ENCODE peak calls at places on chromosomes 11 and 22, in four cellular contexts. One of them, this sample, is unnamed.

GRCh38 chr22:22796729-22797128 is 90.9 kb upstream of the IGLL5 start:
- DNase-seq in astrocyte of the spinal cord: no peak
- DNase-seq in HFFc6: no peak
- DNase-seq in bronchial epithelial cell: no peak
- DNase-seq in this sample: no peak

GRCh38 chr11:36007127-36007824 is 63.4 kb downstream of the LDLRAD3 start:
- DNase-seq in HFFc6: no peak
- DNase-seq in bronchial epithelial cell: peak; percentile 86
- DNase-seq in astrocyte of the spinal cord: no peak
- DNase-seq in this sample: no peak

GRCh38 chr22:44956835-44957234 is 53.0 kb downstream of the PHF21B start:
- DNase-seq in astrocyte of the spinal cord: no peak
- DNase-seq in bronchial epithelial cell: no peak
- DNase-seq in HFFc6: no peak
- DNase-seq in this sample: no peak

GRCh38 chr22:27892811-27893210 is 26.2 kb downstream of the PITPNB start:
- DNase-seq in astrocyte of the spinal cord: no peak
- DNase-seq in bronchial epithelial cell: no peak
- DNase-seq in HFFc6: no peak
- DNase-seq in this sample: no peak

GRCh38 chr11:23990346-23990745 is 506.5 kb upstream of the LUZP2 start:
- DNase-seq in astrocyte of the spinal cord: no peak
- DNase-seq in HFFc6: no peak
- DNase-seq in bronchial epithelial cell: peak; percentile 12
- DNase-seq in this sample: no peak

GRCh38 chr11:69997352-69997751 is 80.8 kb upstream of the ANO1 start:
- DNase-seq in bronchial epithelial cell: no peak
- DNase-seq in HFFc6: no peak
- DNase-seq in astrocyte of the spinal cord: no peak
- DNase-seq in this sample: no peak

GRCh38 chr22:24060375-24060788 is 49.3 kb downstream of the CABIN1 start:
- DNase-seq in HFFc6: peak; percentile 88
- DNase-seq in astrocyte of the spinal cord: peak; percentile 93
- DNase-seq in bronchial epithelial cell: peak; percentile 75
- DNase-seq in this sample: peak; percentile 91

GRCh38 chr22:31953251-31953650 is 8.9 kb downstream of the YWHAH start:
- DNase-seq in bronchial epithelial cell: no peak
- DNase-seq in HFFc6: no peak
- DNase-seq in astrocyte of the spinal cord: no peak
- DNase-seq in this sample: no peak

GRCh38 chr11:57150454-57150917 is 31.3 kb upstream of the LRRC55 start:
- DNase-seq in bronchial epithelial cell: no peak
- DNase-seq in astrocyte of the spinal cord: no peak
- DNase-seq in HFFc6: peak; percentile 16
- DNase-seq in this sample: no peak

GRCh38 chr11:76615950-76616349 is 54.6 kb downstream of the LRRC32 start:
- DNase-seq in bronchial epithelial cell: peak; percentile 50
- DNase-seq in HFFc6: no peak
- DNase-seq in astrocyte of the spinal cord: peak; percentile 40
- DNase-seq in this sample: no peak

GRCh38 chr11:102824541-102824940 is 18.9 kb downstream of the MMP3 start:
- DNase-seq in bronchial epithelial cell: peak; percentile 48
- DNase-seq in astrocyte of the spinal cord: no peak
- DNase-seq in HFFc6: no peak
- DNase-seq in this sample: no peak

GRCh38 chr11:130123414-130124040 is 36.1 kb upstream of the ST14 start:
- DNase-seq in HFFc6: no peak
- DNase-seq in astrocyte of the spinal cord: no peak
- DNase-seq in bronchial epithelial cell: no peak
- DNase-seq in this sample: no peak

GRCh38 chr11:128810784-128811514 is 56.1 kb downstream of the KCNJ1 start:
- DNase-seq in bronchial epithelial cell: no peak
- DNase-seq in astrocyte of the spinal cord: no peak
- DNase-seq in HFFc6: no peak
- DNase-seq in this sample: no peak

GRCh38 chr11:37712246-37712645 is 1114.2 kb upstream of the RAG2 start:
- DNase-seq in bronchial epithelial cell: peak; percentile 5
- DNase-seq in astrocyte of the spinal cord: peak; percentile 25
- DNase-seq in HFFc6: no peak
- DNase-seq in this sample: peak; percentile 41

GRCh38 chr11:57761301-57762234 is at the start of gene CTNND1:
- DNase-seq in HFFc6: peak; percentile 96
- DNase-seq in astrocyte of the spinal cord: peak; percentile 99
- DNase-seq in bronchial epithelial cell: peak; percentile 96
- DNase-seq in this sample: peak; percentile 96

GRCh38 chr11:126378763-126379162 is 23.3 kb downstream of the ST3GAL4 start:
- DNase-seq in HFFc6: no peak
- DNase-seq in bronchial epithelial cell: no peak
- DNase-seq in astrocyte of the spinal cord: peak; percentile 46
- DNase-seq in this sample: no peak

GRCh38 chr11:65553301-65554001 is 4.7 kb downstream of the LTBP3 start:
- DNase-seq in HFFc6: no peak
- DNase-seq in astrocyte of the spinal cord: no peak
- DNase-seq in bronchial epithelial cell: no peak
- DNase-seq in this sample: no peak

GRCh38 chr11:86706341-86707131 is 34.1 kb upstream of the ME3 start:
- DNase-seq in bronchial epithelial cell: no peak
- DNase-seq in HFFc6: no peak
- DNase-seq in astrocyte of the spinal cord: no peak
- DNase-seq in this sample: no peak

GRCh38 chr22:39153220-39153860 is 860 bp upstream of the CBX7 start:
- DNase-seq in bronchial epithelial cell: no peak
- DNase-seq in astrocyte of the spinal cord: no peak
- DNase-seq in HFFc6: no peak
- DNase-seq in this sample: no peak

GRCh38 chr11:70247710-70248072 is 22.8 kb upstream of the PPFIA1 start:
- DNase-seq in astrocyte of the spinal cord: no peak
- DNase-seq in bronchial epithelial cell: no peak
- DNase-seq in HFFc6: no peak
- DNase-seq in this sample: no peak

GRCh38 chr11:94275961-94276360 is 28.4 kb upstream of the IZUMO1R start:
- DNase-seq in HFFc6: no peak
- DNase-seq in astrocyte of the spinal cord: no peak
- DNase-seq in bronchial epithelial cell: peak; percentile 13
- DNase-seq in this sample: no peak

GRCh38 chr11:65425105-65425970 is 2.7 kb downstream of the NEAT1 start:
- DNase-seq in astrocyte of the spinal cord: peak; percentile 74
- DNase-seq in HFFc6: peak; percentile 87
- DNase-seq in bronchial epithelial cell: peak; percentile 85
- DNase-seq in this sample: peak; percentile 76

GRCh38 chr11:113989381-113989780 is 14.5 kb downstream of the HTR3A start:
- DNase-seq in astrocyte of the spinal cord: no peak
- DNase-seq in bronchial epithelial cell: no peak
- DNase-seq in HFFc6: no peak
- DNase-seq in this sample: no peak

GRCh38 chr22:30718491-30718890 is 23.8 kb downstream of the OSBP2 start:
- DNase-seq in astrocyte of the spinal cord: no peak
- DNase-seq in bronchial epithelial cell: no peak
- DNase-seq in HFFc6: no peak
- DNase-seq in this sample: no peak

GRCh38 chr11:31824791-31825452 is 13.8 kb upstream of the PAX6 start:
- DNase-seq in HFFc6: no peak
- DNase-seq in astrocyte of the spinal cord: no peak
- DNase-seq in bronchial epithelial cell: no peak
- DNase-seq in this sample: no peak

GRCh38 chr11:19742595-19743292 is 30.1 kb downstream of the NAV2 start:
- DNase-seq in bronchial epithelial cell: peak; percentile 68
- DNase-seq in astrocyte of the spinal cord: peak; percentile 79
- DNase-seq in HFFc6: peak; percentile 77
- DNase-seq in this sample: peak; percentile 73

GRCh38 chr22:47195676-47196492 is 433.4 kb downstream of the TBC1D22A start:
- DNase-seq in HFFc6: no peak
- DNase-seq in astrocyte of the spinal cord: no peak
- DNase-seq in bronchial epithelial cell: no peak
- DNase-seq in this sample: no peak

GRCh38 chr22:35986085-35986484 is 42.5 kb downstream of the RBFOX2 start:
- DNase-seq in astrocyte of the spinal cord: peak; percentile 43
- DNase-seq in HFFc6: no peak
- DNase-seq in bronchial epithelial cell: no peak
- DNase-seq in this sample: no peak

GRCh38 chr11:134519390-134519750 is 107.3 kb upstream of the B3GAT1 start:
- DNase-seq in astrocyte of the spinal cord: no peak
- DNase-seq in HFFc6: no peak
- DNase-seq in bronchial epithelial cell: no peak
- DNase-seq in this sample: no peak

GRCh38 chr11:65556470-65557279 is 1.5 kb downstream of the LTBP3 start:
- DNase-seq in astrocyte of the spinal cord: no peak
- DNase-seq in HFFc6: no peak
- DNase-seq in bronchial epithelial cell: no peak
- DNase-seq in this sample: no peak

GRCh38 chr11:30147293-30147692 is 83.5 kb upstream of the FSHB start:
- DNase-seq in astrocyte of the spinal cord: no peak
- DNase-seq in HFFc6: no peak
- DNase-seq in bronchial epithelial cell: no peak
- DNase-seq in this sample: no peak

GRCh38 chr11:32529994-32530588 is 53.5 kb upstream of the EIF3M start:
- DNase-seq in bronchial epithelial cell: no peak
- DNase-seq in astrocyte of the spinal cord: no peak
- DNase-seq in HFFc6: no peak
- DNase-seq in this sample: no peak

GRCh38 chr11:75592699-75593098 is 30.6 kb downstream of the SERPINH1 start:
- DNase-seq in bronchial epithelial cell: no peak
- DNase-seq in astrocyte of the spinal cord: no peak
- DNase-seq in HFFc6: no peak
- DNase-seq in this sample: no peak

GRCh38 chr22:26568207-26568706 is 21.7 kb downstream of the TPST2 start:
- DNase-seq in bronchial epithelial cell: peak; percentile 96
- DNase-seq in HFFc6: no peak
- DNase-seq in astrocyte of the spinal cord: peak; percentile 52
- DNase-seq in this sample: no peak

This sample was measured in HT1080.